ENCODE peak calls at places on chromosomes 2 and 18, in four cellular contexts. C is hippocampal formation, X is neural crest cell, H is Ammon's horn. N is an unnamed sample.

GRCh38 chr2:240387669-240388358 is 47.6 kb upstream of the GPC1 start:
- DNase-seq in C (peak), X (no peak), H (peak), N (no peak)

GRCh38 chr2:138724296-138724695 is 55.9 kb downstream of the NXPH2 start:
- DNase-seq in C (no peak), X (no peak), H (no peak), N (no peak)

GRCh38 chr2:232388324-232388891 is 9.9 kb downstream of the ALPP start:
- DNase-seq in C (no peak), X (no peak), H (no peak), N (no peak)

GRCh38 chr2:179226203-179226960 is 38.2 kb downstream of the SESTD1 start:
- DNase-seq in C (peak), X (no peak), H (peak), N (no peak)

GRCh38 chr2:167144179-167144898 is 256.1 kb downstream of the XIRP2 start:
- DNase-seq in C (no peak), X (no peak), H (no peak), N (no peak)

GRCh38 chr18:63292844-63293683 is 26.5 kb downstream of the BCL2 start:
- DNase-seq in C (no peak), X (no peak), H (no peak), N (no peak)

GRCh38 chr2:8803658-8804379 is 33.6 kb downstream of the KIDINS220 start:
- DNase-seq in C (no peak), X (no peak), H (no peak), N (no peak)

GRCh38 chr2:199230091-199230490 is 227.6 kb downstream of the SATB2 start:
- DNase-seq in C (no peak), X (no peak), H (no peak), N (no peak)

GRCh38 chr2:201546576-201546975 is 95.0 kb downstream of the STRADB start:
- DNase-seq in C (no peak), X (no peak), H (no peak), N (no peak)

GRCh38 chr2:131030478-131030971 is 62.7 kb downstream of the FAM168B start:
- DNase-seq in C (peak), X (no peak), H (peak), N (no peak)